ENCODE peak calls at places on chromosomes 12 and 14, in ten cellular contexts. C, J, P, Y, X, Z, H, D, A and F are unnamed samples.

GRCh38 chr14:80930836-80931389 is 10.6 kb downstream of the CEP128 start:
- DNase-seq in C (no peak), J (no peak), P (peak; percentile 59), Y (no peak), X (peak; percentile 48), Z (no peak), H (peak; percentile 80), D (peak; percentile 88), A (no peak), F (peak; percentile 11)

GRCh38 chr14:77491056-77491455 is 7.6 kb downstream of the ISM2 start:
- DNase-seq in C (no peak), J (no peak), P (no peak), Y (no peak), X (peak; percentile 10), Z (no peak), H (no peak), D (no peak), A (no peak), F (no peak)

GRCh38 chr14:53999061-53999488 is 42.5 kb upstream of the BMP4 start:
- DNase-seq in C (no peak), J (no peak), P (no peak), Y (peak; percentile 66), X (no peak), Z (no peak), H (peak; percentile 34), D (peak; percentile 23), A (no peak), F (no peak)

GRCh38 chr12:132272706-132273105 is 56.7 kb downstream of the GALNT9 start:
- DNase-seq in C (no peak), J (no peak), P (no peak), Y (no peak), X (no peak), Z (no peak), H (no peak), D (no peak), A (no peak), F (no peak)

GRCh38 chr12:118866346-118866745 is 115.0 kb upstream of the SRRM4 start:
- DNase-seq in C (no peak), J (no peak), P (no peak), Y (no peak), X (no peak), Z (no peak), H (no peak), D (no peak), A (no peak), F (no peak)

GRCh38 chr14:50794063-50794645 is 36.8 kb downstream of the NIN start:
- DNase-seq in C (no peak), J (no peak), P (no peak), Y (no peak), X (no peak), Z (no peak), H (no peak), D (no peak), A (no peak), F (no peak)

GRCh38 chr14:90816686-90817436 is 631 bp upstream of the TTC7B start:
- DNase-seq in C (no peak), J (no peak), P (no peak), Y (no peak), X (no peak), Z (no peak), H (no peak), D (no peak), A (no peak), F (no peak)

GRCh38 chr14:61537567-61538463 is 157.5 kb upstream of the HIF1A start:
- DNase-seq in C (peak; percentile 35), J (no peak), P (no peak), Y (no peak), X (peak; percentile 17), Z (no peak), H (peak; percentile 97), D (peak; percentile 79), A (no peak), F (no peak)

GRCh38 chr12:11633968-11634367 is 15.5 kb upstream of the ETV6 start:
- DNase-seq in C (no peak), J (no peak), P (no peak), Y (no peak), X (no peak), Z (no peak), H (no peak), D (peak; percentile 57), A (no peak), F (no peak)

GRCh38 chr12:27644446-27644845 is 51.8 kb upstream of the REP15 start:
- DNase-seq in C (no peak), J (no peak), P (no peak), Y (no peak), X (no peak), Z (no peak), H (no peak), D (no peak), A (no peak), F (no peak)

GRCh38 chr14:61517861-61518802 is 177.2 kb upstream of the HIF1A start:
- DNase-seq in C (no peak), J (no peak), P (no peak), Y (no peak), X (peak; percentile 36), Z (no peak), H (no peak), D (no peak), A (no peak), F (no peak)

GRCh38 chr12:12542964-12543363 is 19.7 kb downstream of the DUSP16 start:
- DNase-seq in C (no peak), J (no peak), P (no peak), Y (no peak), X (no peak), Z (no peak), H (no peak), D (no peak), A (no peak), F (no peak)

GRCh38 chr14:23523229-23524016 is 28.1 kb downstream of the ZFHX2 start:
- DNase-seq in C (no peak), J (no peak), P (no peak), Y (no peak), X (no peak), Z (no peak), H (no peak), D (no peak), A (no peak), F (no peak)

GRCh38 chr14:53630336-53630735 is 326.3 kb downstream of the BMP4 start:
- DNase-seq in C (peak; percentile 62), J (no peak), P (no peak), Y (no peak), X (no peak), Z (no peak), H (no peak), D (no peak), A (no peak), F (no peak)

GRCh38 chr14:77076118-77076631 is 21.9 kb upstream of the CIPC start:
- DNase-seq in C (no peak), J (no peak), P (no peak), Y (peak; percentile 74), X (no peak), Z (no peak), H (no peak), D (no peak), A (no peak), F (no peak)

GRCh38 chr12:75662501-75663159 is 151.2 kb upstream of the KRR1 start:
- DNase-seq in C (no peak), J (no peak), P (no peak), Y (no peak), X (no peak), Z (no peak), H (no peak), D (no peak), A (no peak), F (no peak)

GRCh38 chr12:120833849-120834248 is 70.3 kb downstream of the SPPL3 start:
- DNase-seq in C (no peak), J (no peak), P (no peak), Y (no peak), X (no peak), Z (no peak), H (no peak), D (peak; percentile 45), A (no peak), F (no peak)

GRCh38 chr12:144650-145284 is 69.2 kb downstream of the SLC6A12 start:
- DNase-seq in C (peak; percentile 53), J (no peak), P (no peak), Y (no peak), X (no peak), Z (no peak), H (no peak), D (no peak), A (no peak), F (no peak)

GRCh38 chr12:9372202-9372601 is 164.0 kb upstream of the PZP start:
- DNase-seq in C (no peak), J (no peak), P (no peak), Y (no peak), X (no peak), Z (no peak), H (no peak), D (peak; percentile 37), A (no peak), F (no peak)

GRCh38 chr12:27190761-27191160 is 53.3 kb upstream of the STK38L start:
- DNase-seq in C (no peak), J (no peak), P (no peak), Y (no peak), X (no peak), Z (no peak), H (no peak), D (no peak), A (no peak), F (no peak)

GRCh38 chr14:97687944-97688625 is 890.9 kb downstream of the VRK1 start:
- DNase-seq in C (no peak), J (no peak), P (no peak), Y (no peak), X (no peak), Z (no peak), H (no peak), D (no peak), A (no peak), F (no peak)

GRCh38 chr12:46342562-46343033 is 30.0 kb downstream of the SLC38A2 start:
- DNase-seq in C (no peak), J (no peak), P (peak; percentile 37), Y (no peak), X (no peak), Z (no peak), H (no peak), D (peak; percentile 59), A (no peak), F (no peak)

GRCh38 chr12:26195641-26196423 is 459 bp downstream of the SSPN start:
- DNase-seq in C (peak; percentile 56), J (no peak), P (no peak), Y (peak; percentile 64), X (peak; percentile 30), Z (no peak), H (no peak), D (peak; percentile 69), A (peak; percentile 37), F (peak; percentile 9)

GRCh38 chr14:44701563-44702263 is 194.6 kb upstream of the FSCB start:
- DNase-seq in C (no peak), J (no peak), P (no peak), Y (no peak), X (no peak), Z (no peak), H (no peak), D (peak; percentile 21), A (no peak), F (no peak)

GRCh38 chr14:34971381-34971780 is 11.4 kb upstream of the SRP54 start:
- DNase-seq in C (no peak), J (no peak), P (no peak), Y (no peak), X (no peak), Z (no peak), H (no peak), D (peak; percentile 70), A (no peak), F (no peak)

GRCh38 chr14:103629503-103630121 is 601 bp downstream of the KLC1 start:
- DNase-seq in C (peak; percentile 15), J (peak; percentile 30), P (peak; percentile 21), Y (peak; percentile 68), X (peak; percentile 80), Z (peak; percentile 31), H (peak; percentile 38), D (peak; percentile 54), A (peak; percentile 47), F (peak; percentile 63)

GRCh38 chr12:23542187-23542586 is 407.3 kb downstream of the SOX5 start:
- DNase-seq in C (no peak), J (no peak), P (no peak), Y (no peak), X (no peak), Z (no peak), H (no peak), D (no peak), A (no peak), F (no peak)